ENCODE peak calls at places on chromosome 6, in seven cellular contexts. One of them, this sample, is unnamed.

GRCh38 chr6:18327621-18328548 is 59.3 kb upstream of the RNF144B start:
- DNase-seq in cardiac muscle cell: peak; percentile 23
- DNase-seq in lung: peak; percentile 37
- DNase-seq in thyroid gland: peak; percentile 89
- DNase-seq in uterus: no peak
- DNase-seq in psoas muscle: peak; percentile 67
- DNase-seq in upper lobe of right lung: peak; percentile 77
- DNase-seq in this sample: no peak

GRCh38 chr6:106973841-106974336 is 640 bp downstream of the CD24 start:
- DNase-seq in cardiac muscle cell: no peak
- DNase-seq in lung: peak; percentile 32
- DNase-seq in thyroid gland: peak; percentile 54
- DNase-seq in uterus: no peak
- DNase-seq in psoas muscle: no peak
- DNase-seq in upper lobe of right lung: peak; percentile 68
- DNase-seq in this sample: no peak

GRCh38 chr6:153616506-153616905 is 422.5 kb upstream of the OPRM1 start:
- DNase-seq in cardiac muscle cell: no peak
- DNase-seq in lung: no peak
- DNase-seq in thyroid gland: no peak
- DNase-seq in uterus: no peak
- DNase-seq in psoas muscle: no peak
- DNase-seq in upper lobe of right lung: no peak
- DNase-seq in this sample: no peak

GRCh38 chr6:64516393-64516792 is 880.8 kb downstream of the PHF3 start:
- DNase-seq in cardiac muscle cell: no peak
- DNase-seq in lung: no peak
- DNase-seq in thyroid gland: no peak
- DNase-seq in uterus: no peak
- DNase-seq in psoas muscle: no peak
- DNase-seq in upper lobe of right lung: no peak
- DNase-seq in this sample: no peak

GRCh38 chr6:130829333-130829910 is 2.2 kb downstream of the SMLR1 start:
- DNase-seq in cardiac muscle cell: no peak
- DNase-seq in lung: no peak
- DNase-seq in thyroid gland: no peak
- DNase-seq in uterus: no peak
- DNase-seq in psoas muscle: no peak
- DNase-seq in upper lobe of right lung: no peak
- DNase-seq in this sample: no peak

GRCh38 chr6:121157913-121158312 is 176.4 kb downstream of the TBC1D32 start:
- DNase-seq in cardiac muscle cell: peak; percentile 30
- DNase-seq in lung: no peak
- DNase-seq in thyroid gland: no peak
- DNase-seq in uterus: no peak
- DNase-seq in psoas muscle: no peak
- DNase-seq in upper lobe of right lung: no peak
- DNase-seq in this sample: no peak

GRCh38 chr6:113560908-113561307 is 296.2 kb upstream of the MARCKS start:
- DNase-seq in cardiac muscle cell: peak; percentile 65
- DNase-seq in lung: no peak
- DNase-seq in thyroid gland: no peak
- DNase-seq in uterus: no peak
- DNase-seq in psoas muscle: no peak
- DNase-seq in upper lobe of right lung: no peak
- DNase-seq in this sample: peak; percentile 42

GRCh38 chr6:1104988-1105670 is 206.8 kb upstream of the FOXQ1 start:
- DNase-seq in cardiac muscle cell: no peak
- DNase-seq in lung: no peak
- DNase-seq in thyroid gland: no peak
- DNase-seq in uterus: no peak
- DNase-seq in psoas muscle: no peak
- DNase-seq in upper lobe of right lung: no peak
- DNase-seq in this sample: no peak

GRCh38 chr6:6314601-6315000 is 5.9 kb downstream of the F13A1 start:
- DNase-seq in cardiac muscle cell: no peak
- DNase-seq in lung: no peak
- DNase-seq in thyroid gland: no peak
- DNase-seq in uterus: no peak
- DNase-seq in psoas muscle: no peak
- DNase-seq in upper lobe of right lung: no peak
- DNase-seq in this sample: no peak

GRCh38 chr6:124963416-124964083 is 1.3 kb downstream of the RNF217 start:
- DNase-seq in cardiac muscle cell: peak; percentile 46
- DNase-seq in lung: no peak
- DNase-seq in thyroid gland: peak; percentile 78
- DNase-seq in uterus: no peak
- DNase-seq in psoas muscle: peak; percentile 59
- DNase-seq in upper lobe of right lung: no peak
- DNase-seq in this sample: peak; percentile 56

GRCh38 chr6:109595998-109596397 is 95.0 kb downstream of the AK9 start:
- DNase-seq in cardiac muscle cell: peak; percentile 27
- DNase-seq in lung: no peak
- DNase-seq in thyroid gland: peak; percentile 17
- DNase-seq in uterus: no peak
- DNase-seq in psoas muscle: no peak
- DNase-seq in upper lobe of right lung: no peak
- DNase-seq in this sample: no peak

GRCh38 chr6:156786652-156787051 is 9.5 kb downstream of the ARID1B start:
- DNase-seq in cardiac muscle cell: no peak
- DNase-seq in lung: no peak
- DNase-seq in thyroid gland: no peak
- DNase-seq in uterus: no peak
- DNase-seq in psoas muscle: no peak
- DNase-seq in upper lobe of right lung: no peak
- DNase-seq in this sample: no peak

GRCh38 chr6:38095054-38095453 is 275.5 kb downstream of the ZFAND3 start:
- DNase-seq in cardiac muscle cell: peak; percentile 38
- DNase-seq in lung: no peak
- DNase-seq in thyroid gland: no peak
- DNase-seq in uterus: no peak
- DNase-seq in psoas muscle: no peak
- DNase-seq in upper lobe of right lung: no peak
- DNase-seq in this sample: peak; percentile 42

GRCh38 chr6:158688860-158689259 is 39.0 kb downstream of the SYTL3 start:
- DNase-seq in cardiac muscle cell: no peak
- DNase-seq in lung: no peak
- DNase-seq in thyroid gland: no peak
- DNase-seq in uterus: no peak
- DNase-seq in psoas muscle: no peak
- DNase-seq in upper lobe of right lung: no peak
- DNase-seq in this sample: no peak

GRCh38 chr6:158686791-158687381 is 37.0 kb downstream of the SYTL3 start:
- DNase-seq in cardiac muscle cell: no peak
- DNase-seq in lung: peak; percentile 28
- DNase-seq in thyroid gland: no peak
- DNase-seq in uterus: no peak
- DNase-seq in psoas muscle: no peak
- DNase-seq in upper lobe of right lung: no peak
- DNase-seq in this sample: no peak

GRCh38 chr6:158684745-158685355 is 35.0 kb downstream of the SYTL3 start:
- DNase-seq in cardiac muscle cell: peak; percentile 39
- DNase-seq in lung: peak; percentile 19
- DNase-seq in thyroid gland: no peak
- DNase-seq in uterus: no peak
- DNase-seq in psoas muscle: no peak
- DNase-seq in upper lobe of right lung: no peak
- DNase-seq in this sample: no peak

GRCh38 chr6:158686311-158686710 is 36.5 kb downstream of the SYTL3 start:
- DNase-seq in cardiac muscle cell: no peak
- DNase-seq in lung: no peak
- DNase-seq in thyroid gland: peak; percentile 66
- DNase-seq in uterus: no peak
- DNase-seq in psoas muscle: no peak
- DNase-seq in upper lobe of right lung: no peak
- DNase-seq in this sample: no peak

DNA sequence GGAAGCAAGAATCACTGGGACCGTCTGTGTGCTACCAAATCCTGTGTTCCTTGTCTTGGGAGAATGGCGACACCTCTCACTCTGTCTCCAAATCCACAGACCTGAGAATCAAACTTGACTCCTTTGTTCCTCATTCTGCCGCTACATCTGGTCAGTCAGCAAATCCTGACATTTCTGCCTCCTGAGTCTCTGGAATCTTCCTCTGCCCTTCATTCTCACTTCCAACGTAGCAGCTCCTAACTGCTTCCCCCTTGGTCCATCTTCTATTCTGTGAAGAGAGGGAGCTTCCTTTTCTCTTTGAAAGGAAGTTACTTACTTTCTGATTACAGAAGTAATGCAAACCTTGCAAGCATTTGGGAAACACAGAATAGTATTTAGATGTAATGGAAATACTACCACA is 37.7 kb downstream of the SYTL3 start:
- DNase-seq in cardiac muscle cell: no peak
- DNase-seq in lung: no peak
- DNase-seq in thyroid gland: no peak
- DNase-seq in uterus: no peak
- DNase-seq in psoas muscle: no peak
- DNase-seq in upper lobe of right lung: no peak
- DNase-seq in this sample: no peak
- H3K27ac ChIP-seq in cardiac muscle cell: no peak overlapping the region
- H3K27ac ChIP-seq in lung: no peak overlapping the region
- H3K27ac ChIP-seq in thyroid gland: peak overlapping the region; percentile 75
- H3K27ac ChIP-seq in uterus: no peak overlapping the region
- H3K27ac ChIP-seq in psoas muscle: no peak overlapping the region
- H3K27ac ChIP-seq in upper lobe of right lung: peak overlapping the region; percentile 82
- H3K27ac ChIP-seq in this sample: no peak overlapping the region

GRCh38 chr6:95209007-95209406 is 368.3 kb upstream of the MANEA start:
- DNase-seq in cardiac muscle cell: no peak
- DNase-seq in lung: no peak
- DNase-seq in thyroid gland: no peak
- DNase-seq in uterus: no peak
- DNase-seq in psoas muscle: no peak
- DNase-seq in upper lobe of right lung: no peak
- DNase-seq in this sample: no peak

GRCh38 chr6:95197590-95197989 is 379.7 kb upstream of the MANEA start:
- DNase-seq in cardiac muscle cell: no peak
- DNase-seq in lung: no peak
- DNase-seq in thyroid gland: no peak
- DNase-seq in uterus: no peak
- DNase-seq in psoas muscle: no peak
- DNase-seq in upper lobe of right lung: no peak
- DNase-seq in this sample: no peak

GRCh38 chr6:95203153-95203754 is 374.1 kb upstream of the MANEA start:
- DNase-seq in cardiac muscle cell: peak; percentile 55
- DNase-seq in lung: no peak
- DNase-seq in thyroid gland: peak; percentile 6
- DNase-seq in uterus: no peak
- DNase-seq in psoas muscle: no peak
- DNase-seq in upper lobe of right lung: no peak
- DNase-seq in this sample: peak; percentile 4
- TF ChIP-seq CTCF in cardiac muscle cell: peak; percentile 58
- TF ChIP-seq CTCF in lung: no peak
- TF ChIP-seq CTCF in thyroid gland: no peak
- TF ChIP-seq CTCF in uterus: no peak
- TF ChIP-seq CTCF in psoas muscle: peak; percentile 39
- TF ChIP-seq CTCF in upper lobe of right lung: peak; percentile 57
- TF ChIP-seq CTCF in this sample: peak; percentile 66

GRCh38 chr6:170046786-170047626 is 243.9 kb downstream of the DLL1 start:
- DNase-seq in cardiac muscle cell: peak; percentile 71
- DNase-seq in lung: no peak
- DNase-seq in thyroid gland: no peak
- DNase-seq in uterus: peak; percentile 6
- DNase-seq in psoas muscle: peak; percentile 32
- DNase-seq in upper lobe of right lung: peak; percentile 57
- DNase-seq in this sample: no peak

GRCh38 chr6:170045981-170046667 is 244.8 kb downstream of the DLL1 start:
- DNase-seq in cardiac muscle cell: peak; percentile 15
- DNase-seq in lung: no peak
- DNase-seq in thyroid gland: peak; percentile 40
- DNase-seq in uterus: peak; percentile 23
- DNase-seq in psoas muscle: peak; percentile 40
- DNase-seq in upper lobe of right lung: peak; percentile 52
- DNase-seq in this sample: no peak

GRCh38 chr6:170049641-170050491 is 241.0 kb downstream of the DLL1 start:
- DNase-seq in cardiac muscle cell: peak; percentile 96
- DNase-seq in lung: peak; percentile 60
- DNase-seq in thyroid gland: peak; percentile 90
- DNase-seq in uterus: peak; percentile 94
- DNase-seq in psoas muscle: peak; percentile 94
- DNase-seq in upper lobe of right lung: peak; percentile 77
- DNase-seq in this sample: peak; percentile 15

GRCh38 chr6:170048615-170049256 is 242.1 kb downstream of the DLL1 start:
- DNase-seq in cardiac muscle cell: peak; percentile 56
- DNase-seq in lung: no peak
- DNase-seq in thyroid gland: no peak
- DNase-seq in uterus: peak; percentile 30
- DNase-seq in psoas muscle: peak; percentile 76
- DNase-seq in upper lobe of right lung: peak; percentile 86
- DNase-seq in this sample: no peak

DNA sequence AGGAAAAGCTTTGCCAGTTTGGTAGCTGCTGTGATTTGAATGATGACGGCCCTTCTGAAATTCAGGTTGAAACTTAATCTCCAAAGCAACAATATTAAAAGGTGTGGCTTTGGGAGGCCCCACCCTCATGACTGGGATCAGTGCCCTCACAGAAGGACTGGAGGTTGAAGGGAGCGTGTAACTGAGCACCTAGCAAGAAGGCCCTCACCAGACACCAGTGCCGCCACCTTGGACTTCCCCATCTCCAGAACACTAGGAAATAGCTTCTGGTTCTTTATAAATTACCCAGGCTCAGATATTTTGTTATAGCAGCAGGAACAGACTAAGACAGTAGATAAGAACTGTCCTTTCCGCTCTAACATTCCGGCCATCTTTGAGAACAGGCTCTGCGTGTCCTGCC is 243.1 kb downstream of the DLL1 start:
- DNase-seq in cardiac muscle cell: no peak
- DNase-seq in lung: no peak
- DNase-seq in thyroid gland: no peak
- DNase-seq in uterus: peak; percentile 7
- DNase-seq in psoas muscle: peak; percentile 4
- DNase-seq in upper lobe of right lung: peak; percentile 32
- DNase-seq in this sample: no peak
- H3K9me3 ChIP-seq in cardiac muscle cell: no peaks in the 10 kb centered on the region
- H3K9me3 ChIP-seq in lung: no peaks in the 10 kb centered on the region
- H3K9me3 ChIP-seq in thyroid gland: no peaks in the 10 kb centered on the region
- H3K9me3 ChIP-seq in uterus: no peaks in the 10 kb centered on the region
- H3K9me3 ChIP-seq in psoas muscle: no peaks in the 10 kb centered on the region
- H3K9me3 ChIP-seq in upper lobe of right lung: no peaks in the 10 kb centered on the region
- H3K9me3 ChIP-seq in this sample: peaks cover 85% of the 10 kb centered on the region

GRCh38 chr6:147782302-147782701 is 273.8 kb downstream of the SAMD5 start:
- DNase-seq in cardiac muscle cell: peak; percentile 2
- DNase-seq in lung: no peak
- DNase-seq in thyroid gland: no peak
- DNase-seq in uterus: no peak
- DNase-seq in psoas muscle: no peak
- DNase-seq in upper lobe of right lung: no peak
- DNase-seq in this sample: peak; percentile 15

GRCh38 chr6:147787407-147787806 is 278.9 kb downstream of the SAMD5 start:
- DNase-seq in cardiac muscle cell: no peak
- DNase-seq in lung: no peak
- DNase-seq in thyroid gland: no peak
- DNase-seq in uterus: no peak
- DNase-seq in psoas muscle: no peak
- DNase-seq in upper lobe of right lung: no peak
- DNase-seq in this sample: no peak

GRCh38 chr6:147779624-147780023 is 271.1 kb downstream of the SAMD5 start:
- DNase-seq in cardiac muscle cell: no peak
- DNase-seq in lung: no peak
- DNase-seq in thyroid gland: no peak
- DNase-seq in uterus: no peak
- DNase-seq in psoas muscle: no peak
- DNase-seq in upper lobe of right lung: no peak
- DNase-seq in this sample: no peak

GRCh38 chr6:147789430-147789947 is 281.0 kb downstream of the SAMD5 start:
- DNase-seq in cardiac muscle cell: no peak
- DNase-seq in lung: no peak
- DNase-seq in thyroid gland: no peak
- DNase-seq in uterus: no peak
- DNase-seq in psoas muscle: no peak
- DNase-seq in upper lobe of right lung: no peak
- DNase-seq in this sample: no peak

GRCh38 chr6:147784371-147784770 is 275.9 kb downstream of the SAMD5 start:
- DNase-seq in cardiac muscle cell: no peak
- DNase-seq in lung: no peak
- DNase-seq in thyroid gland: no peak
- DNase-seq in uterus: no peak
- DNase-seq in psoas muscle: no peak
- DNase-seq in upper lobe of right lung: no peak
- DNase-seq in this sample: no peak
- H3K27ac ChIP-seq in cardiac muscle cell: no peak overlapping the region
- H3K27ac ChIP-seq in lung: no peak overlapping the region
- H3K27ac ChIP-seq in thyroid gland: no peak overlapping the region
- H3K27ac ChIP-seq in uterus: no peak overlapping the region
- H3K27ac ChIP-seq in psoas muscle: no peak overlapping the region
- H3K27ac ChIP-seq in upper lobe of right lung: no peak overlapping the region
- H3K27ac ChIP-seq in this sample: no peak overlapping the region